ENCODE peak calls at places on chromosomes 2 and 18, in six cellular contexts. I is endodermal cell; X is ovary; H is CD4-positive, CD25-positive, alpha-beta regulatory T cell; V is tibial artery; Y is effector memory CD4-positive, alpha-beta T cell. Z is an unnamed sample.

GRCh38 chr2:142863485-142863921 is 14.0 kb upstream of the KYNU start:
- DNase-seq in V (no peak), I (no peak), X (no peak), H (no peak), Y (no peak), Z (no peak)

GRCh38 chr2:109247812-109248211 is 118.8 kb downstream of the SH3RF3 start:
- DNase-seq in H (no peak), V (peak; percentile 53), X (no peak), Y (no peak), I (no peak), Z (no peak)

GRCh38 chr2:44937688-44938240 is 3.7 kb upstream of the SIX3 start:
- DNase-seq in V (no peak), Y (no peak), H (no peak), I (peak; percentile 91), X (no peak), Z (no peak)

GRCh38 chr2:114729025-114729424 is 286.6 kb downstream of the DPP10 start:
- DNase-seq in I (no peak), H (no peak), X (no peak), Y (no peak), V (no peak), Z (no peak)

GRCh38 chr18:4270016-4270415 is 185.1 kb downstream of the DLGAP1 start:
- DNase-seq in H (no peak), V (no peak), X (no peak), I (no peak), Y (no peak), Z (no peak)

GRCh38 chr2:69780907-69781306 is 39.0 kb downstream of the ANXA4 start:
- DNase-seq in I (no peak), V (no peak), X (no peak), Y (no peak), H (no peak), Z (no peak)

GRCh38 chr2:181615086-181615635 is 41.7 kb downstream of the CERKL start:
- DNase-seq in Y (no peak), X (no peak), H (no peak), I (no peak), V (no peak), Z (no peak)

GRCh38 chr2:170822885-170823799 is 6.5 kb downstream of the GAD1 start:
- DNase-seq in V (no peak), I (peak; percentile 79), Y (no peak), H (no peak), X (no peak), Z (peak; percentile 75)

GRCh38 chr18:74589820-74590219 is 7.8 kb upstream of the ZNF407 start:
- DNase-seq in H (no peak), I (no peak), X (no peak), Y (no peak), V (no peak), Z (no peak)

GRCh38 chr2:215713393-215713792 is 277.5 kb upstream of the FN1 start:
- DNase-seq in X (no peak), I (no peak), V (no peak), Y (no peak), H (no peak), Z (no peak)

GRCh38 chr18:60248563-60249330 is 123.8 kb downstream of the MC4R start:
- DNase-seq in V (no peak), X (no peak), Y (no peak), H (no peak), I (no peak), Z (no peak)

GRCh38 chr2:61993422-61994024 is 88.0 kb downstream of the COMMD1 start:
- DNase-seq in V (no peak), H (no peak), I (no peak), Y (no peak), X (no peak), Z (no peak)

GRCh38 chr2:62000538-62000937 is 95.1 kb downstream of the COMMD1 start:
- DNase-seq in I (no peak), H (no peak), V (no peak), X (no peak), Y (no peak), Z (no peak)

GRCh38 chr2:62001431-62001830 is 96.0 kb downstream of the COMMD1 start:
- DNase-seq in Y (no peak), H (no peak), V (no peak), X (no peak), I (no peak), Z (no peak)

GRCh38 chr2:61995059-61995458 is 89.6 kb downstream of the COMMD1 start:
- DNase-seq in X (no peak), Y (no peak), V (no peak), I (no peak), H (no peak), Z (no peak)

DNA sequence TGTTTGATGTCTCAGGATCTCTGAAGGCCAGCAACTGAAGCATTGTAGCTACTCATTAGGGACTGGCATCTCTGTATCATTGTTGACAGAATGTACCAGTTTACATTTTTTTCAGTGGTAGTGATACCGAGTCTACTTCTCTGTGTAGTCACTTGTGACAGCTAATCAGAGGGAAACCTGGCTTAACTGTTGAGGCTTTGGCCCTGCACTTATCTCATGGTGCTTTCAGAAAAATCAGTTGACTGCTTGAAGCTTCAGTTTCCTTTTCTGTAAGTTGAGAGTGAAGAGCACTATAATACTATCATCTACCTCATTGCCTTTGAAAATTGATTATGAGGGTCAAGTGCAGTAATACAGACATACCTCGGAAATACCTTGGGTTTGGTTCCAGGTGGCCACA is 90.0 kb downstream of the COMMD1 start:
- DNase-seq in I (no peak), X (no peak), Y (no peak), V (no peak), H (no peak), Z (no peak)
- H3K27ac ChIP-seq in I (no peak overlapping the region), X (no peak overlapping the region), Y (no peak overlapping the region), V (no peak overlapping the region), H (no peak overlapping the region), Z (no peak overlapping the region)

DNA sequence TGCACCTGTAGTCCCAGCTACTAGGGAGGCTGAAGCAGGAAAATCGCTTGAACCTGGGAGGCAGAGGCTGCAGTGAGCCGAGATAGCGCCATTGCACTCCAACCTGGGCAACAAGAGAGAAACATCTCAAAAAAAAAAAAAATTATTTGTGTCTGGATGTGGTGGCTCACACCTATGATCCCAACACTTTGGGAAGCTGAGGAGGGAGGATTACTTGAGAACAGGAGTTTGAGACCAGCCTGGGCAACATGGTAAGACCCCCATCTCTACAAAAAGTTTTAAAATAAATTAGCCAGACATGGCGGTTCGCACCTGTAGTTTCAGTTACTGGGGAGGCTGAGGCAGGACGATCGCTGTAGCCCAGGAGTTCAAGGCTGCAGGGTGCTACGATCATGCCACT is 1.6 kb upstream of the VAMP8 start:
- DNase-seq in X (no peak), H (no peak), I (no peak), V (no peak), Y (no peak), Z (no peak)
- H3K4me1 ChIP-seq in X (no peaks in the 10 kb centered on the region), H (peaks cover 25% of the 10 kb centered on the region), I (peaks cover 16% of the 10 kb centered on the region), V (peaks cover 23% of the 10 kb centered on the region), Y (peaks cover 20% of the 10 kb centered on the region), Z (peaks cover 9% of the 10 kb centered on the region)

DNA sequence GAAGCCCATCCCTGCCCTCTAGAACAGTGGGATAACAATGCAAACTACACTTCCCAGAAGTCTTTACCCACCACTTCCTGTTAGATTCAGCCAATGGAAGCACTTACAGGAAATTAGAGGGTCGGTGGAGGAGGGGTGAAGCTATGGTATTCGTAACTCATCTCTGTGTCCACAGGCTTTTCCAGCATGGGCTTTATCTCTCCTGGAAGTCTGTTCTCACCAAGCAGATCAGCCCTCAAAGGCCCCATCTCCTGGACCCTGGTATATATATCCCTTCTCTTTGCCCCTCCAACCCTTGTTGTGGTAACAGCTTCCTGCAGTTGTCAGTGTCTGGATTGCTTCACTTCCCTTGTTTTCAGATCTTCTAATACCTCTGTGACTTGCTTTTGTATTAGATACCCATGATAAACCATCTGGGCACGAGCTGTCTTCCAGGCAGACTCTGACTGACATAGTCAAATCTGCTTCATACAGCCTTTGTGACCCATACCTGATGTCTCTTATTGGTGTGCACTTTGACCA is 475.0 kb upstream of the POU3F3 start:
- DNase-seq in Y (no peak), I (peak; percentile 80), H (no peak), V (no peak), X (no peak), Z (no peak)
- H3K4me3 ChIP-seq in Y (no peak overlapping the region), I (peak overlapping the region; percentile 81), H (peak overlapping the region; percentile 72), V (peak overlapping the region; percentile 18), X (no peak overlapping the region), Z (peak overlapping the region; percentile 18)

GRCh38 chr2:10284108-10284870 is 18.4 kb upstream of the HPCAL1 start:
- DNase-seq in V (no peak), X (no peak), I (no peak), H (no peak), Y (no peak), Z (no peak)
- H3K27ac ChIP-seq in V (peak overlapping the region; percentile 89), X (no peak overlapping the region), I (no peak overlapping the region), H (no peak overlapping the region), Y (no peak overlapping the region), Z (no peak overlapping the region)

GRCh38 chr2:72897785-72898184 is 10.6 kb downstream of the SPR start:
- DNase-seq in Y (no peak), I (no peak), V (no peak), X (no peak), H (no peak), Z (no peak)
- H3K4me1 ChIP-seq in Y (no peaks in the 10 kb centered on the region), I (peaks cover 9% of the 10 kb centered on the region), V (peaks cover 12% of the 10 kb centered on the region), X (no peaks in the 10 kb centered on the region), H (no peaks in the 10 kb centered on the region), Z (no peaks in the 10 kb centered on the region)

GRCh38 chr18:62436636-62437519 is 85.9 kb upstream of the ZCCHC2 start:
- DNase-seq in X (peak; percentile 66), I (no peak), Y (no peak), H (no peak), V (peak; percentile 96), Z (peak; percentile 68)
- H3K4me3 ChIP-seq in X (no peak overlapping the region), I (no peak overlapping the region), Y (no peak overlapping the region), H (no peak overlapping the region), V (peak overlapping the region; percentile 35), Z (no peak overlapping the region)

GRCh38 chr18:79680100-79680879 is 687 bp downstream of the CTDP1 start:
- DNase-seq in Y (no peak), X (no peak), H (peak; percentile 22), V (no peak), I (peak; percentile 62), Z (peak; percentile 48)
- H3K27ac ChIP-seq in Y (peak overlapping the region; percentile 98), X (peak overlapping the region; percentile 99), H (peak overlapping the region; percentile 98), V (peak overlapping the region; percentile 98), I (peak overlapping the region; percentile 89), Z (peak overlapping the region; percentile 62)